ENCODE peak calls at places on chromosomes 4 and X, in ten cellular contexts. P is activated CD8-positive, alpha-beta T cell treated with anti-CD3 and anti-CD28 coated beads, Interleukin-2, amount 10 ng/mL, durations not matched to agents 7 days and 5 days; A is hippocampal formation; R is adrenal gland; Z is stimulated activated CD4-positive, alpha-beta T cell treated with anti-CD3 and anti-CD28 coated beads, Interleukin-1b, Interleukin-23, amount 100 ng/mL, for 24 hours; N is Daoy; T is activated CD4-positive, alpha-beta T cell treated with anti-CD3 and anti-CD28 coated beads, Interleukin-2, amount 10 ng/mL, durations not matched to agents 7 days and 5 days; Q is activated gamma-delta T cell treated with anti-CD3 and anti-CD28 coated beads, Interleukin-2, amount 50 U/mL, for 16 hours; X is erythroblast; V is astrocyte of the spinal cord. H is an unnamed sample.

GRCh38 chrX:20974326-20974725 is 399.9 kb upstream of the CNKSR2 start:
- DNase-seq in A (no peak), V (peak), T (no peak), Q (no peak), P (no peak), Z (no peak), X (no peak), R (no peak), N (no peak), H (no peak)

GRCh38 chr4:122689972-122690371 is 42.5 kb upstream of the BBS12 start:
- DNase-seq in X (no peak), A (no peak), V (no peak), T (peak), N (no peak), P (peak), Q (no peak), Z (no peak), R (no peak), H (no peak)

GRCh38 chr4:24210332-24210902 is 320.6 kb upstream of the PPARGC1A start:
- DNase-seq in R (no peak), V (peak), N (peak), A (no peak), T (no peak), X (no peak), Q (no peak), Z (no peak), P (no peak), H (no peak)

GRCh38 chrX:102840871-102841705 is 96.0 kb upstream of the RAB40AL start:
- DNase-seq in A (no peak), X (peak), V (peak), N (peak), P (no peak), Q (no peak), R (no peak), T (no peak), Z (no peak), H (no peak)

GRCh38 chr4:170581969-170582368 is 492.2 kb upstream of the AADAT start:
- DNase-seq in P (no peak), X (no peak), A (no peak), Q (no peak), N (no peak), T (no peak), R (no peak), Z (no peak), V (no peak), H (no peak)

GRCh38 chrX:12563121-12563520 is 228.1 kb upstream of the PRPS2 start:
- DNase-seq in P (no peak), R (no peak), V (no peak), Q (no peak), N (no peak), X (no peak), Z (no peak), A (no peak), T (no peak), H (no peak)

GRCh38 chr4:176443646-176444409 is 124.1 kb downstream of the SPCS3 start:
- DNase-seq in X (no peak), T (no peak), Q (no peak), Z (no peak), V (peak), P (no peak), N (peak), R (no peak), A (no peak), H (no peak)

GRCh38 chr4:87843936-87844335 is 11.2 kb downstream of the MEPE start:
- DNase-seq in P (no peak), V (peak), R (no peak), Z (no peak), T (no peak), A (peak), Q (no peak), X (no peak), N (peak), H (no peak)

GRCh38 chr4:41693629-41694028 is 54.9 kb downstream of the PHOX2B start:
- DNase-seq in Z (no peak), A (peak), P (no peak), T (no peak), X (peak), N (peak), Q (no peak), V (peak), R (no peak), H (no peak)

GRCh38 chr4:123244233-123244632 is 152.4 kb upstream of the SPRY1 start:
- DNase-seq in N (no peak), P (peak), R (peak), A (no peak), T (no peak), V (no peak), Q (no peak), X (peak), Z (no peak), H (no peak)

GRCh38 chr4:152628128-152628527 is 51.7 kb downstream of the TMEM154 start:
- DNase-seq in X (peak), P (no peak), Q (no peak), T (no peak), A (no peak), R (no peak), N (no peak), V (no peak), Z (no peak), H (no peak)

GRCh38 chr4:83851261-83852084 is 315.6 kb downstream of the GPAT3 start:
- DNase-seq in P (no peak), V (peak), Q (no peak), A (no peak), R (no peak), T (no peak), Z (no peak), X (no peak), N (peak), H (no peak)

GRCh38 chr4:105088110-105088879 is 58.4 kb upstream of the TET2 start:
- DNase-seq in T (no peak), Q (no peak), R (no peak), N (peak), Z (no peak), P (no peak), X (no peak), V (peak), A (no peak), H (no peak)

GRCh38 chrX:48648299-48648698 is 35.3 kb upstream of the WAS start:
- DNase-seq in Q (peak), P (peak), A (peak), X (peak), V (peak), T (peak), Z (no peak), R (peak), N (peak), H (peak)

GRCh38 chr4:184598753-184599491 is 50.3 kb downstream of the CASP3 start:
- DNase-seq in A (no peak), N (peak), R (no peak), T (no peak), V (no peak), Q (no peak), Z (no peak), X (no peak), P (no peak), H (no peak)

GRCh38 chr4:186192068-186192751 is 843 bp downstream of the CYP4V2 start:
- DNase-seq in X (peak), R (peak), T (peak), N (peak), Q (no peak), Z (no peak), P (peak), A (peak), V (peak), H (peak)